ENCODE peak calls at places on chromosome 1, in five cellular contexts. J, F, N, T and M are unnamed samples.

GRCh38 chr1:231166398-231166797 is 4.5 kb downstream of the TRIM67 start:
- DNase-seq in J (no peak), F (no peak), N (no peak), T (no peak), M (no peak)

GRCh38 chr1:168980180-168980579 is 126.3 kb upstream of the ATP1B1 start:
- DNase-seq in J (no peak), F (no peak), N (no peak), T (no peak), M (no peak)

GRCh38 chr1:156571261-156571958 is 955 bp downstream of the IQGAP3 start:
- DNase-seq in J (no peak), F (peak; percentile 95), N (no peak), T (no peak), M (peak; percentile 10)

GRCh38 chr1:193242000-193242399 is 55.6 kb upstream of the B3GALT2 start:
- DNase-seq in J (no peak), F (no peak), N (no peak), T (no peak), M (no peak)

GRCh38 chr1:178050084-178050483 is 43.8 kb upstream of the RASAL2 start:
- DNase-seq in J (no peak), F (no peak), N (no peak), T (no peak), M (no peak)

GRCh38 chr1:170321113-170321512 is 175.4 kb downstream of the NTMT2 start:
- DNase-seq in J (no peak), F (no peak), N (no peak), T (no peak), M (no peak)

GRCh38 chr1:12460121-12460520 is 157.9 kb downstream of the DHRS3 start:
- DNase-seq in J (no peak), F (no peak), N (no peak), T (no peak), M (no peak)

GRCh38 chr1:15849775-15850449 is 2.4 kb downstream of the SPEN start:
- DNase-seq in J (peak; percentile 84), F (peak; percentile 42), N (peak; percentile 72), T (no peak), M (peak; percentile 79)

GRCh38 chr1:173527151-173527826 is 50.2 kb downstream of the PRDX6 start:
- DNase-seq in J (peak; percentile 26), F (no peak), N (no peak), T (no peak), M (no peak)